ENCODE peak calls at places on chromosome 22, in six cellular contexts. J is IMR-90, L is mesendoderm, G is neuronal stem cell, Y is mesenchymal stem cell, N is H1. S is an unnamed sample.

GRCh38 chr22:46851941-46852340 is 89.5 kb downstream of the TBC1D22A start:
- DNase-seq in J (no peak), L (no peak), G (no peak), Y (no peak), N (peak; percentile 43), S (no peak)

GRCh38 chr22:30295576-30295975 is 6.3 kb upstream of the CASTOR1 start:
- DNase-seq in J (no peak), L (no peak), G (no peak), Y (no peak), N (no peak), S (no peak)

GRCh38 chr22:24901448-24901847 is 45.0 kb downstream of the LHFPL7 start:
- DNase-seq in J (no peak), L (no peak), G (no peak), Y (no peak), N (no peak), S (no peak)

GRCh38 chr22:39153220-39153860 is 860 bp upstream of the CBX7 start:
- DNase-seq in J (no peak), L (no peak), G (no peak), Y (no peak), N (no peak), S (peak; percentile 34)

GRCh38 chr22:31960767-31961166 is 16.4 kb downstream of the YWHAH start:
- DNase-seq in J (no peak), L (no peak), G (no peak), Y (no peak), N (no peak), S (no peak)

GRCh38 chr22:50016988-50017700 is 4.6 kb upstream of the IL17REL start:
- DNase-seq in J (no peak), L (no peak), G (no peak), Y (no peak), N (no peak), S (no peak)

GRCh38 chr22:20141186-20142077 is 9.4 kb downstream of the CCDC188 start:
- DNase-seq in J (peak; percentile 82), L (peak; percentile 40), G (no peak), Y (peak; percentile 49), N (no peak), S (no peak)

GRCh38 chr22:49734390-49734789 is 93.3 kb downstream of the BRD1 start:
- DNase-seq in J (no peak), L (no peak), G (no peak), Y (no peak), N (no peak), S (no peak)

GRCh38 chr22:23804781-23805291 is 18.1 kb downstream of the SMARCB1 start:
- DNase-seq in J (no peak), L (peak; percentile 68), G (no peak), Y (no peak), N (no peak), S (no peak)

GRCh38 chr22:45125198-45125597 is 38.5 kb upstream of the NUP50 start:
- DNase-seq in J (peak; percentile 94), L (no peak), G (no peak), Y (peak; percentile 98), N (no peak), S (no peak)

GRCh38 chr22:30282616-30283046 is 6.7 kb downstream of the CASTOR1 start:
- DNase-seq in J (no peak), L (no peak), G (no peak), Y (no peak), N (no peak), S (no peak)

GRCh38 chr22:25404556-25404922 is 159.9 kb upstream of the GRK3 start:
- DNase-seq in J (no peak), L (no peak), G (no peak), Y (peak; percentile 35), N (no peak), S (no peak)

GRCh38 chr22:31104869-31105268 is 2.5 kb downstream of the SELENOM start:
- DNase-seq in J (no peak), L (peak; percentile 89), G (peak; percentile 63), Y (no peak), N (peak; percentile 89), S (peak; percentile 90)

GRCh38 chr22:49930596-49931412 is 12.4 kb downstream of the CRELD2 start:
- DNase-seq in J (peak; percentile 66), L (peak; percentile 65), G (no peak), Y (peak; percentile 73), N (no peak), S (peak; percentile 56)

GRCh38 chr22:17818649-17819048 is 44.4 kb upstream of the BID start:
- DNase-seq in J (no peak), L (no peak), G (no peak), Y (no peak), N (no peak), S (no peak)

GRCh38 chr22:29470159-29470855 is 9.7 kb upstream of the NEFH start:
- DNase-seq in J (peak; percentile 24), L (peak; percentile 92), G (peak; percentile 84), Y (peak; percentile 40), N (peak; percentile 99), S (peak; percentile 92)

GRCh38 chr22:26592368-26593015 is 2.6 kb upstream of the TPST2 start:
- DNase-seq in J (no peak), L (no peak), G (no peak), Y (no peak), N (no peak), S (no peak)

GRCh38 chr22:29031236-29031982 is 30.2 kb downstream of the C22orf31 start:
- DNase-seq in J (peak; percentile 98), L (peak; percentile 99), G (peak; percentile 55), Y (peak; percentile 100), N (peak; percentile 60), S (peak; percentile 74)

DNA sequence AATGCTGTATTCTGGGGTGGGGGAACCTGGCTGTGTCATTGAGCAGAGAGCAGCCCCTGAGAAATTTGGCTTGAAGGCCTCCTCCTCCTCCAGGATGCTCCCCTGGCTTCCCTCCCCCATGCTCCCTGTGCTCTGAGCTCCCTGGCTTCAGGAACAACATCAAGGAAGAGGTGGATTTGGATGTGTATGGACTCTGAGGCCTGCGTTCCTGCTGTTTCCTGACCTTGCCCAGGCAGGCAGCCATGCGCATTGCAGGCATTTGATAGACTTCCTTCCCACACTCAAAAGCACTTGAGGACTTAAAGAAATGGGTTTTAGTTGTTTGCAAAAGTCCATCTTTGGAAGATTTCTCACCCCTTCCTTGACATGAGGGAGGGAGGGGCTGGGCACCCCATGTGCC is 1317.1 kb downstream of the BRD1 start:
- DNase-seq in J (no peak), L (no peak), G (no peak), Y (no peak), N (no peak), S (no peak)
- H2BK15ac ChIP-seq in J (no peak overlapping the region), L (no peak overlapping the region), G (no peak overlapping the region), Y (no peak overlapping the region), N (no peak overlapping the region), S (no peak overlapping the region)

DNA sequence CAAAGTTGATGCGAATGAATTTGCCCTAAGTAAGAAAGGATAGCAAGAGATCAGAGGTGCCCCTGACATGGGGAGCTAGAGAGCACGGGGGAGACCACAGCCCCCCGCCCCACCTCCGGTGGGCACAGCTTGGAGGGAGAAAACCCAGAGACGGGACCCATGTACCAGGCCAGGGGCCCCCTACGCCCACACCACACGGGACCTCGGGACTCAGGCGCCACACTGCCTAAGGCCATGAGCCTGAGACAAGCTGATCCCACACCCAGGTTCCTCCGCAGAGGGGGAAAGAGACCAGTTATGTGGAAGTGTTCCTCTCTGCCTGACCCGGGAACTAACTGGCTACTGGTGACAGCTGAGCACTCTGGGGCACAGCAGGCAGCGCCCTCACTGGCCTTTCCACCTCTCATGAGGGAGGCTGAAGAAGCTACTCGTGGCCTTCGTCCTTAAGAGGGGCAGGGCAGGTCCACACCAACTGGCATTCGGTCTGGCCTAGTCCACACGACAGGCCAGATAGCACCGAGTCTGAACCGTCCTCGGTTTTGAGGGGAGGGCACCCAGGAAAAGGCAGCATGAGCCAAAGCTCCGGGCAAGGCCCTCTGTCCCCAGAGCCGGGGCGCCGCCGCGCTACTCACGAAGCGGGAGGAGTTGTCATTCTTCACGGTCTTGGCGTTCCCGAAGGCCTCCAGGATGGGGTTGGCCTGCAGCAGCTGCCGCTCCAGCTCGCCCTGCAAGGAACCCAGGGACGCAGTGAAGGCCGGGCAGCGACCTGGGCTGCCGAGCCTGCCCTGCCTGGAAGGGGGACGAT is 65.8 kb downstream of the MYH9 start:
- DNase-seq in J (no peak), L (no peak), G (no peak), Y (no peak), N (no peak), S (no peak)
- H2BK15ac ChIP-seq in J (no peak overlapping the region), L (no peak overlapping the region), G (no peak overlapping the region), Y (no peak overlapping the region), N (no peak overlapping the region), S (no peak overlapping the region)

GRCh38 chr22:35530700-35531099 is 9.9 kb upstream of the RASD2 start:
- DNase-seq in J (no peak), L (no peak), G (no peak), Y (no peak), N (no peak), S (no peak)
- H2BK15ac ChIP-seq in J (no peak overlapping the region), L (no peak overlapping the region), G (no peak overlapping the region), Y (no peak overlapping the region), N (no peak overlapping the region), S (no peak overlapping the region)

DNA sequence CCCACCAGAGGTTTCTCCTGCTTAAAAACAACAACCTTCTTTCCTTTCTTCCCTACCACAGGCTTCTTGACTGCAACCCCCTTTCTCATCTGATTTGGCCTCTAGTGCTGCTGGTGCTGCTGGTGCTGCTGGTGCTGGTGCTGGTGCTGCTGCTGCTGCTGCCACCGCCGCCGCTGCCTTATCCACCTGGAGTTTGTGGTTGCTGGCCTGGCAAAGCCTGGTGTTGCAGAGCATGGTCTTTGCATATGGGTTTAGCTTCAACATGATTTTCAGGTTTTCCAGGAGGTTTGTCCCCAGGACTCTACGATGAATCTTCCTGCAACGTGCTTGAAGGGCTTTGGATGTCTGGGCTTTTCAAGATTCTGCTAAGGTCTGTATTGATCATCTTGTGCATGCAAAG is 49.7 kb downstream of the MRTFA start:
- DNase-seq in J (no peak), L (no peak), G (no peak), Y (no peak), N (no peak), S (no peak)
- H2BK15ac ChIP-seq in J (no peak overlapping the region), L (no peak overlapping the region), G (no peak overlapping the region), Y (no peak overlapping the region), N (no peak overlapping the region), S (no peak overlapping the region)

S was measured in H9.